ENCODE peak calls at places on chromosomes 12 and 14, in nine cellular contexts. B is mucosa of gallbladder; F is T-helper 2 cell treated with Interferon-gamma antibody and Interleukin-4, amounts not matched to agents 5 μg/mL and 100 μg/mL, for 36 hours; K is IMR-90; J is suprapubic skin; E is LoVo; Y is mucosa of descending colon; T is endothelial cell; R is GM23338. O is an unnamed sample.

GRCh38 chr14:56137842-56138241 is 19.6 kb downstream of the PELI2 start:
- DNase-seq in B (no peak), F (no peak), K (no peak), J (no peak), E (no peak), Y (no peak), T (no peak), R (peak; percentile 70), O (no peak)

GRCh38 chr12:112149596-112149995 is 24.2 kb downstream of the TRAFD1 start:
- DNase-seq in B (peak; percentile 22), F (no peak), K (no peak), J (no peak), E (no peak), Y (no peak), T (no peak), R (no peak), O (no peak)

GRCh38 chr14:75222208-75222701 is 45.8 kb upstream of the TMED10 start:
- DNase-seq in B (no peak), F (no peak), K (peak; percentile 92), J (no peak), E (no peak), Y (no peak), T (no peak), R (peak; percentile 38), O (no peak)

GRCh38 chr12:123384318-123384993 is 524 bp downstream of the KMT5A start:
- DNase-seq in B (no peak), F (peak; percentile 42), K (no peak), J (no peak), E (no peak), Y (peak; percentile 66), T (peak; percentile 24), R (peak; percentile 34), O (no peak)

GRCh38 chr14:33938131-33938949 is 12.5 kb downstream of the EGLN3 start:
- DNase-seq in B (peak; percentile 86), F (no peak), K (no peak), J (peak; percentile 76), E (peak; percentile 63), Y (peak; percentile 84), T (peak; percentile 41), R (peak; percentile 84), O (peak; percentile 88)

GRCh38 chr12:131345521-131346436 is 365.1 kb upstream of the SFSWAP start:
- DNase-seq in B (no peak), F (no peak), K (no peak), J (no peak), E (no peak), Y (no peak), T (no peak), R (no peak), O (no peak)

GRCh38 chr12:6635375-6635855 is 344 bp downstream of the LPAR5 start:
- DNase-seq in B (no peak), F (peak; percentile 72), K (no peak), J (no peak), E (no peak), Y (peak; percentile 71), T (no peak), R (no peak), O (no peak)

GRCh38 chr12:92784356-92784755 is 81.6 kb downstream of the PLEKHG7 start:
- DNase-seq in B (no peak), F (no peak), K (peak; percentile 50), J (no peak), E (no peak), Y (no peak), T (no peak), R (no peak), O (no peak)

GRCh38 chr14:54564071-54564798 is 2.7 kb upstream of the SAMD4A start:
- DNase-seq in B (no peak), F (no peak), K (peak; percentile 48), J (no peak), E (peak; percentile 64), Y (no peak), T (no peak), R (peak; percentile 63), O (no peak)

GRCh38 chr14:100779691-100780080 is 46.2 kb upstream of the MEG3 start:
- DNase-seq in B (no peak), F (no peak), K (no peak), J (no peak), E (no peak), Y (no peak), T (no peak), R (no peak), O (peak; percentile 73)

GRCh38 chr14:76742961-76743360 is 18.3 kb upstream of the VASH1 start:
- DNase-seq in B (no peak), F (no peak), K (no peak), J (no peak), E (peak; percentile 34), Y (no peak), T (no peak), R (no peak), O (no peak)

GRCh38 chr12:49420556-49420955 is 53.3 kb downstream of the SPATS2 start:
- DNase-seq in B (no peak), F (no peak), K (no peak), J (no peak), E (no peak), Y (no peak), T (no peak), R (no peak), O (no peak)

GRCh38 chr14:86802726-86803125 is 1190.3 kb downstream of the GALC start:
- DNase-seq in B (no peak), F (no peak), K (no peak), J (no peak), E (no peak), Y (no peak), T (no peak), R (no peak), O (no peak)

GRCh38 chr14:101687756-101688546 is 73.6 kb upstream of the PPP2R5C start:
- DNase-seq in B (no peak), F (no peak), K (no peak), J (no peak), E (no peak), Y (no peak), T (no peak), R (no peak), O (no peak)

GRCh38 chr14:65588426-65589140 is 176.1 kb downstream of the FUT8 start:
- DNase-seq in B (no peak), F (no peak), K (peak; percentile 28), J (no peak), E (no peak), Y (no peak), T (no peak), R (no peak), O (no peak)

GRCh38 chr12:18141583-18141982 is 51.6 kb upstream of the RERGL start:
- DNase-seq in B (no peak), F (no peak), K (no peak), J (no peak), E (peak; percentile 47), Y (no peak), T (no peak), R (no peak), O (no peak)

GRCh38 chr14:98143566-98143965 is 1128.4 kb downstream of the BCL11B start:
- DNase-seq in B (no peak), F (no peak), K (no peak), J (no peak), E (no peak), Y (no peak), T (no peak), R (no peak), O (no peak)

GRCh38 chr14:76268700-76269099 is 107.2 kb upstream of the ESRRB start:
- DNase-seq in B (no peak), F (no peak), K (no peak), J (no peak), E (no peak), Y (no peak), T (no peak), R (no peak), O (peak; percentile 33)

GRCh38 chr14:68616255-68616902 is 176.5 kb downstream of the ZFP36L1 start:
- DNase-seq in B (no peak), F (no peak), K (peak; percentile 42), J (no peak), E (no peak), Y (no peak), T (no peak), R (no peak), O (no peak)

GRCh38 chr12:111193511-111193910 is 175.4 kb downstream of the PHETA1 start:
- DNase-seq in B (no peak), F (no peak), K (no peak), J (no peak), E (no peak), Y (no peak), T (no peak), R (no peak), O (no peak)

GRCh38 chr12:125249066-125249824 is 184.0 kb downstream of the AACS start:
- DNase-seq in B (no peak), F (no peak), K (no peak), J (no peak), E (no peak), Y (no peak), T (no peak), R (no peak), O (no peak)

GRCh38 chr12:19922687-19923086 is 445.6 kb upstream of the PDE3A start:
- DNase-seq in B (peak; percentile 53), F (no peak), K (no peak), J (no peak), E (no peak), Y (no peak), T (no peak), R (no peak), O (no peak)

GRCh38 chr14:100701314-100701713 is 25.4 kb upstream of the DLK1 start:
- DNase-seq in B (no peak), F (no peak), K (no peak), J (no peak), E (no peak), Y (no peak), T (no peak), R (no peak), O (no peak)

GRCh38 chr14:99361596-99362220 is 89.7 kb upstream of the BCL11B start:
- DNase-seq in B (no peak), F (no peak), K (no peak), J (no peak), E (no peak), Y (no peak), T (no peak), R (no peak), O (peak; percentile 58)

GRCh38 chr12:95637471-95638155 is 86.3 kb upstream of the USP44 start:
- DNase-seq in B (no peak), F (no peak), K (peak; percentile 100), J (no peak), E (no peak), Y (no peak), T (no peak), R (no peak), O (no peak)

GRCh38 chr12:4648099-4648498 is 752 bp downstream of the AKAP3 start:
- DNase-seq in B (no peak), F (no peak), K (no peak), J (no peak), E (no peak), Y (no peak), T (no peak), R (no peak), O (no peak)

GRCh38 chr12:6538420-6539275 is 4.3 kb downstream of the GAPDH start:
- DNase-seq in B (no peak), F (no peak), K (peak; percentile 60), J (no peak), E (peak; percentile 20), Y (no peak), T (no peak), R (peak; percentile 49), O (no peak)

GRCh38 chr12:57629897-57630471 is 3.0 kb downstream of the B4GALNT1 start:
- DNase-seq in B (peak; percentile 9), F (peak; percentile 2), K (no peak), J (no peak), E (no peak), Y (no peak), T (peak; percentile 4), R (no peak), O (peak; percentile 68)

GRCh38 chr14:72636871-72637270 is 257.0 kb downstream of the DPF3 start:
- DNase-seq in B (no peak), F (no peak), K (no peak), J (no peak), E (no peak), Y (no peak), T (no peak), R (no peak), O (no peak)

O was measured in cardiac septum.